ENCODE peak calls at places on chromosomes 3 and 15, in four cellular contexts. H is GM13977, I is heart left ventricle, F is epithelial cell of proximal tubule. S is an unnamed sample.

GRCh38 chr15:68347392-68347791 is 69.8 kb downstream of the FEM1B start:
- DNase-seq in H (no peak), I (no peak), F (no peak), S (no peak)

GRCh38 chr3:152768478-152768877 is 66.5 kb upstream of the P2RY1 start:
- DNase-seq in H (no peak), I (no peak), F (no peak), S (no peak)

GRCh38 chr3:27431116-27431515 is 53.1 kb downstream of the SLC4A7 start:
- DNase-seq in I (no peak), H (no peak), F (peak), S (no peak)

GRCh38 chr15:82548700-82549099 is 8.4 kb upstream of the RPS17 start:
- DNase-seq in I (no peak), H (peak), F (no peak), S (peak)

GRCh38 chr3:52259035-52259434 is 13.5 kb downstream of the PPM1M start:
- DNase-seq in H (no peak), I (no peak), F (no peak), S (no peak)

GRCh38 chr3:54663558-54664114 is 264.2 kb downstream of the LRTM1 start:
- DNase-seq in F (no peak), H (no peak), I (no peak), S (no peak)

GRCh38 chr3:14238936-14239335 is 60.3 kb downstream of the LSM3 start:
- DNase-seq in H (no peak), F (no peak), I (no peak), S (no peak)

GRCh38 chr3:101193957-101194356 is 126.4 kb downstream of the IMPG2 start:
- DNase-seq in H (no peak), F (no peak), I (no peak), S (no peak)

GRCh38 chr15:91685436-91685835 is 168.1 kb upstream of the SLCO3A1 start:
- DNase-seq in F (no peak), H (no peak), I (no peak), S (no peak)

GRCh38 chr3:122993573-122993972 is 34.0 kb downstream of the SEMA5B start:
- DNase-seq in F (no peak), I (peak), H (no peak), S (no peak)
- TF ChIP-seq CTCF in F (no peak), I (no peak), H (no peak), S (no peak)

DNA sequence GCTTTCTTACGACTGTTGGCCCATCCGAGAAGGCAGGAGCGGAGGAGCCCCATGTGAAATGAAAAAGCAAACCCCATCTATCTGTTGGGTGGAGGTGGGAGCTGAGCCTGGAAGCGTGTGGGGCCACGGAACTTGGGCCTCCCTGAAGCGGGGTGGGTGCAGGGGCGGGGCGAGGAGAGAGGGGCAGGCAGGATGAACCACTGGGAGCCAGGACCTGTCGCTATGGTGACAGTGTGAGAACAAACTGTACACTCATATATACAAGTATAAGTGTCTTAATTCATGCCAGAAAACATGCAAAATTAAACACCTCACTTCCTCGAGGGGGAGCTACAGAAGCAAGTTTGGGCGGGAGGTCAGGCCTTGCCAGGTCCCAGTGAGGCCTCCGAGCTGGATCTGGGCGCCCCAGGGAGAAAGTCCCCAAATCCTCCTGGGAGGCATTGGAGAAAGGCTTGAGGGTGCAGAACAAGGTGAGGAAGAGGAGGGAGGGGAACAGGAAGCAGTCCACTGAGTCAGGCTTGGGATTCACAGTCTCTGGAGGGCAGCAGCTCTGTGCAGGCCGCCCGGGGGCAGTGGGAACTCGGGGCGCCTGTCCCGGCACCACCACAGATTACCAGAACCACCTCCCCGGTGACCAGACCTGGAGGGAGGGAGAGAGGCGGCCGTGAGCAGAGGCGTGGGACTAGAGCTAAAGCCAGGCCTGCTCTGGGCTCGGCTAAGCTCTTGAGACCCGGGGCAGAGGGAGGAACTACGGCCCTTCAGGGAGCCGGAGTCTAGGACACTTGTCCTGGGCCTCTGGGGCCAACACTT is 34.8 kb downstream of the RBPMS2 start:
- DNase-seq in I (peak), F (no peak), H (peak), S (no peak)
- TF ChIP-seq CTCF in I (peak), F (peak), H (peak), S (no peak)

DNA sequence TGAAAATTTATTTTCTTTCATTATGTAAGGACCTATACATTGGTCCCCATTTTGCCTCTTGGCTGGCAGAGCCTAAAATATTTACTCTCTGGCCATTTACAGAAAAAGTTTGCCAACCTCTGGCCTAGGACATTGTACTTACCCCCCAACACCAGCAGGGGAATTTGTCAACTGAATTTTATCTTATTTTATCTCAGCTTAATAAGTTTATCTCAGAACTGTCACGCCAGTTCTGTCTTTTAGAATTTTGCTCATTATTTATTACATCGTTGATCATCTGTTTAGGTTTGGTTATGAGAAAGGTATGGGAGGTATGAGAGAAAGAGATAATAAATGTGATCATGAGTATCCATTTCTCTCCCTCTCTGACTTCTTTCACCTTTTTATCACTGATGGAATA is 38.3 kb downstream of the CHD2 start:
- DNase-seq in F (no peak), I (no peak), H (no peak), S (no peak)
- TF ChIP-seq CTCF in F (peak), I (no peak), H (no peak), S (peak)

DNA sequence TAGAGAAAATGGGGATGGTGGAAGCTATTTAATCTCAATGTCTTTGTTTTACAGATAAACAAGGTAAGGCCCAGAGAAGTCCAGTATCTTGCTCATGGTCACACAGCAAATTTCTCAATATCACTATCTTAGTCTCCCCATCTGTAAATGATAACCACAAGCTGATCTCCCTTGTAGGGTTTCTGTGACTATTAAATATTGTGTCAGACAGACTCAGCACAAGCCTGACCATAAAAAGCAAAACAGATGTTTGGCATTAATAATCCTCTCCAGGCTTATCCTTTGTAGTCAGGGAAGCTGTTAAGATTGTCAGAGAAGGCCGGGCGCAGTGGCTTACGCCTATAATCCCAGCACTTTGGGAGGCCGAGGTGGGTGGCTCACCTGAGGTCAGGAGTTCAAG is 173.2 kb upstream of the PRICKLE2 start:
- DNase-seq in I (no peak), F (no peak), H (no peak), S (no peak)
- TF ChIP-seq CTCF in I (no peak), F (no peak), H (no peak), S (no peak)

DNA sequence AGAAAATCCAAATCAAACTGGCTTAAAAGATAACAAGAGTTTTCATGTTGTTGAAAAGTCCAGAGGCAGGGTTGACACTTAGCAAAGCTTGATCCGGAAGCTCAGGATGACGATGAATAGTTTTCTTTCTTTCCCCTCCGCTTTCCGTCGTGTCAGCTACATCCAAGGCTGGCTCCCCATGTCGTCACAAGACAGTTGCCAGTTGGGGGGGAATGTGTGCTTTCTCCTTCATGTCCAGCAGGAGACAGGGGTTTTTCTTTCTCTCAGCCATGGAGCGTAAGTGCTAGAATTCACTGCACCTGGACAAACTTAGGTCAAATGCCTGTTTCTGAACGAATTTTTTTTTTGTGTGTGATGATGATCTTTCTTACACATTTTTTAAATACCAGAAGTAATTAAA is 273.8 kb upstream of the RGMA start:
- DNase-seq in H (no peak), I (no peak), F (no peak), S (no peak)
- TF ChIP-seq CTCF in H (no peak), I (peak), F (no peak), S (no peak)

GRCh38 chr3:134058728-134059601 is 29.2 kb upstream of the SLCO2A1 start:
- DNase-seq in F (no peak), H (no peak), I (no peak), S (no peak)
- TF ChIP-seq CTCF in F (no peak), H (no peak), I (no peak), S (no peak)

GRCh38 chr3:140219161-140219745 is 284.3 kb downstream of the CLSTN2 start:
- DNase-seq in H (no peak), I (no peak), F (no peak), S (no peak)

GRCh38 chr3:140223197-140223596 is 288.2 kb downstream of the CLSTN2 start:
- DNase-seq in F (no peak), H (no peak), I (no peak), S (no peak)

GRCh38 chr3:140223631-140224030 is 288.6 kb downstream of the CLSTN2 start:
- DNase-seq in H (no peak), I (no peak), F (peak), S (no peak)

GRCh38 chr3:140216249-140216648 is 281.3 kb downstream of the CLSTN2 start:
- DNase-seq in F (no peak), I (no peak), H (peak), S (peak)

GRCh38 chr3:140219923-140220452 is 285.0 kb downstream of the CLSTN2 start:
- DNase-seq in F (no peak), H (peak), I (no peak), S (peak)
- TF ChIP-seq CTCF in F (peak), H (peak), I (no peak), S (no peak)

GRCh38 chr3:48915296-48915695 is 3.3 kb upstream of the ARIH2 start:
- DNase-seq in F (no peak), H (no peak), I (no peak), S (peak)

GRCh38 chr3:48919215-48920138 is 835 bp downstream of the ARIH2 start:
- DNase-seq in F (no peak), I (peak), H (peak), S (peak)

GRCh38 chr3:48918388-48919214 is at the start of gene ARIH2:
- DNase-seq in I (peak), F (peak), H (peak), S (peak)
- TF ChIP-seq CTCF in I (peak), F (peak), H (peak), S (peak)

S was measured in activated CD8-positive, alpha-beta T cell treated with anti-CD3 and anti-CD28 coated beads for 36 hours.